ENCODE peak calls at places on chromosomes 3 and 15, in six cellular contexts. One of them, this sample, is unnamed.

GRCh38 chr3:30611613-30612421 is 5.4 kb downstream of the TGFBR2 start:
- DNase-seq in HFFc6: peak
- DNase-seq in ACHN: peak
- DNase-seq in GM20000: no peak
- DNase-seq in OCI-LY7: peak
- DNase-seq in spleen: no peak
- DNase-seq in this sample: no peak

GRCh38 chr3:55621026-55621422 is 133.9 kb upstream of the WNT5A start:
- DNase-seq in HFFc6: no peak
- DNase-seq in ACHN: no peak
- DNase-seq in GM20000: no peak
- DNase-seq in OCI-LY7: no peak
- DNase-seq in spleen: no peak
- DNase-seq in this sample: no peak

GRCh38 chr3:33096103-33096868 is 660 bp downstream of the GLB1 start:
- DNase-seq in HFFc6: peak
- DNase-seq in ACHN: peak
- DNase-seq in GM20000: peak
- DNase-seq in OCI-LY7: peak
- DNase-seq in spleen: peak
- DNase-seq in this sample: peak

GRCh38 chr3:124322966-124323365 is 331.0 kb upstream of the ROPN1 start:
- DNase-seq in HFFc6: no peak
- DNase-seq in ACHN: no peak
- DNase-seq in GM20000: no peak
- DNase-seq in OCI-LY7: no peak
- DNase-seq in spleen: no peak
- DNase-seq in this sample: no peak

GRCh38 chr3:186200746-186201145 is 91.9 kb upstream of the ETV5 start:
- DNase-seq in HFFc6: no peak
- DNase-seq in ACHN: no peak
- DNase-seq in GM20000: no peak
- DNase-seq in OCI-LY7: no peak
- DNase-seq in spleen: no peak
- DNase-seq in this sample: peak

GRCh38 chr15:99842071-99842470 is 108.8 kb upstream of the LYSMD4 start:
- DNase-seq in HFFc6: no peak
- DNase-seq in ACHN: no peak
- DNase-seq in GM20000: no peak
- DNase-seq in OCI-LY7: no peak
- DNase-seq in spleen: no peak
- DNase-seq in this sample: no peak

GRCh38 chr3:81568378-81568777 is 193.1 kb downstream of the GBE1 start:
- DNase-seq in HFFc6: no peak
- DNase-seq in ACHN: no peak
- DNase-seq in GM20000: no peak
- DNase-seq in OCI-LY7: no peak
- DNase-seq in spleen: no peak
- DNase-seq in this sample: no peak

GRCh38 chr15:50065264-50065663 is 53.8 kb downstream of the ATP8B4 start:
- DNase-seq in HFFc6: no peak
- DNase-seq in ACHN: no peak
- DNase-seq in GM20000: no peak
- DNase-seq in OCI-LY7: no peak
- DNase-seq in spleen: no peak
- DNase-seq in this sample: no peak

GRCh38 chr3:154538566-154539360 is 108.8 kb upstream of the GPR149 start:
- DNase-seq in HFFc6: no peak
- DNase-seq in ACHN: no peak
- DNase-seq in GM20000: no peak
- DNase-seq in OCI-LY7: no peak
- DNase-seq in spleen: no peak
- DNase-seq in this sample: no peak